ENCODE peak calls at places on chromosomes 3 and 15, in ten cellular contexts. K, R, D, M, U, B, T, Y, O and X are unnamed samples.

GRCh38 chr3:45687828-45688193 is 1.4 kb upstream of the SACM1L start:
- DNase-seq in D (no peak), R (no peak), U (no peak), M (no peak), T (no peak), K (no peak), O (no peak), Y (no peak), B (no peak), X (no peak)

GRCh38 chr3:52091566-52092290 is 35.4 kb upstream of the DUSP7 start:
- DNase-seq in T (peak), Y (no peak), M (no peak), K (no peak), R (no peak), O (peak), B (no peak), U (peak), D (peak), X (no peak)

GRCh38 chr3:151827816-151828215 is 13.9 kb downstream of the AADAC start:
- DNase-seq in K (no peak), Y (no peak), O (no peak), M (no peak), T (no peak), B (no peak), D (no peak), U (no peak), R (no peak), X (peak)

GRCh38 chr3:34352932-34353331 is 554.5 kb downstream of the PDCD6IP start:
- DNase-seq in K (no peak), R (no peak), B (no peak), U (no peak), O (no peak), M (no peak), Y (no peak), T (no peak), D (no peak), X (no peak)

GRCh38 chr15:68352401-68353062 is 75.0 kb downstream of the FEM1B start:
- DNase-seq in M (no peak), Y (peak), D (peak), R (no peak), B (no peak), O (peak), T (no peak), U (peak), K (peak), X (peak)

GRCh38 chr15:34795267-34796081 is at the start of gene ACTC1:
- DNase-seq in U (peak), O (no peak), M (peak), K (no peak), R (peak), B (no peak), T (peak), Y (peak), D (peak), X (peak)

GRCh38 chr3:27630892-27631291 is 91.2 kb downstream of the EOMES start:
- DNase-seq in B (no peak), K (peak), D (no peak), T (no peak), Y (peak), R (no peak), M (no peak), U (peak), O (no peak), X (peak)

GRCh38 chr15:80615783-80616391 is 79.2 kb upstream of the ABHD17C start:
- DNase-seq in K (no peak), B (peak), T (peak), D (peak), O (no peak), U (peak), Y (peak), R (no peak), M (peak), X (peak)

GRCh38 chr15:95604634-95605036 is 725.9 kb upstream of the NR2F2 start:
- DNase-seq in K (no peak), R (no peak), D (no peak), O (no peak), M (no peak), T (no peak), B (peak), U (peak), Y (peak), X (peak)

GRCh38 chr15:28890711-28891495 is 5.1 kb downstream of the APBA2 start:
- DNase-seq in B (no peak), T (no peak), R (no peak), U (no peak), O (no peak), M (no peak), D (no peak), K (no peak), Y (no peak), X (no peak)

GRCh38 chr3:15405448-15406050 is 21.8 kb downstream of the METTL6 start:
- DNase-seq in U (peak), Y (peak), K (no peak), B (no peak), T (no peak), R (no peak), M (no peak), O (no peak), D (no peak), X (peak)

GRCh38 chr3:20375302-20375701 is 189.3 kb upstream of the SGO1 start:
- DNase-seq in U (no peak), R (no peak), K (no peak), M (no peak), T (no peak), B (no peak), D (no peak), O (no peak), Y (no peak), X (no peak)

GRCh38 chr3:110909824-110910223 is 161.8 kb upstream of the NECTIN3 start:
- DNase-seq in M (no peak), U (no peak), R (no peak), K (no peak), B (no peak), O (no peak), T (no peak), D (no peak), Y (no peak), X (no peak)

GRCh38 chr3:62046326-62046725 is 327.0 kb downstream of the FEZF2 start:
- DNase-seq in T (no peak), U (peak), R (no peak), M (no peak), K (no peak), B (no peak), O (no peak), D (no peak), Y (no peak), X (no peak)

GRCh38 chr3:185929192-185930151 is 8.3 kb downstream of the TRA2B start:
- DNase-seq in B (no peak), Y (no peak), K (no peak), U (peak), T (no peak), M (no peak), D (no peak), R (no peak), O (no peak), X (no peak)

GRCh38 chr15:51160484-51160883 is 65.8 kb upstream of the TNFAIP8L3 start:
- DNase-seq in Y (no peak), O (no peak), U (no peak), T (no peak), D (no peak), B (no peak), K (no peak), M (no peak), R (no peak), X (no peak)

GRCh38 chr3:43773273-43774104 is 82.8 kb downstream of the ABHD5 start:
- DNase-seq in K (no peak), T (no peak), D (no peak), Y (peak), O (peak), M (peak), R (no peak), U (peak), B (no peak), X (no peak)

GRCh38 chr15:62498711-62499110 is 333.6 kb upstream of the C2CD4B start:
- DNase-seq in O (no peak), M (no peak), U (no peak), D (no peak), T (no peak), K (no peak), R (no peak), Y (no peak), B (no peak), X (no peak)

GRCh38 chr15:35958021-35958420 is 412.1 kb upstream of the DPH6 start:
- DNase-seq in T (no peak), O (no peak), D (no peak), Y (no peak), K (no peak), B (no peak), M (no peak), R (no peak), U (peak), X (no peak)

GRCh38 chr15:29044506-29044905 is 158.7 kb downstream of the APBA2 start:
- DNase-seq in B (no peak), K (no peak), R (no peak), M (no peak), Y (no peak), D (no peak), O (peak), T (peak), U (peak), X (no peak)

GRCh38 chr3:128841926-128842920 is 37.2 kb upstream of the ACAD9 start:
- DNase-seq in U (no peak), B (no peak), M (no peak), T (no peak), O (peak), R (no peak), Y (no peak), D (no peak), K (no peak), X (no peak)

GRCh38 chr15:69809421-69809820 is 288.3 kb downstream of the TLE3 start:
- DNase-seq in M (no peak), O (no peak), Y (no peak), K (no peak), T (no peak), B (no peak), D (no peak), R (no peak), U (no peak), X (no peak)

GRCh38 chr3:60048447-60048848 is 998.6 kb upstream of the CFAP20DC start:
- DNase-seq in O (no peak), K (no peak), U (no peak), D (no peak), B (no peak), T (no peak), R (no peak), M (no peak), Y (no peak), X (no peak)

GRCh38 chr3:11610044-11610671 is 33.6 kb downstream of the VGLL4 start:
- DNase-seq in Y (no peak), R (no peak), D (no peak), K (no peak), O (no peak), U (peak), T (no peak), M (peak), B (peak), X (no peak)

GRCh38 chr15:78989701-78990248 is 44.9 kb upstream of the CTSH start:
- DNase-seq in B (no peak), Y (no peak), K (no peak), U (no peak), O (peak), R (no peak), D (no peak), T (no peak), M (no peak), X (no peak)

GRCh38 chr15:36802861-36803531 is 223.6 kb downstream of the CDIN1 start:
- DNase-seq in K (no peak), T (no peak), B (no peak), U (no peak), D (no peak), M (no peak), R (no peak), Y (no peak), O (no peak), X (no peak)

GRCh38 chr3:125136966-125137365 is 75.6 kb downstream of the SLC12A8 start:
- DNase-seq in T (no peak), U (no peak), B (no peak), D (no peak), O (no peak), Y (no peak), M (no peak), K (no peak), R (no peak), X (no peak)
- H3K27ac ChIP-seq in T (no peak), U (no peak), B (no peak), D (no peak), O (no peak), Y (peak), M (no peak), K (no peak), R (no peak), X (peak)

GRCh38 chr3:192409838-192410683 is 317.3 kb downstream of the FGF12 start:
- DNase-seq in B (no peak), U (no peak), T (no peak), R (no peak), M (no peak), K (no peak), Y (peak), O (peak), D (no peak), X (peak)
- TF ChIP-seq CTCF in B (no peak), U (no peak), T (no peak), R (peak), M (no peak), K (no peak), Y (peak), O (no peak), D (no peak), X (no peak)

DNA sequence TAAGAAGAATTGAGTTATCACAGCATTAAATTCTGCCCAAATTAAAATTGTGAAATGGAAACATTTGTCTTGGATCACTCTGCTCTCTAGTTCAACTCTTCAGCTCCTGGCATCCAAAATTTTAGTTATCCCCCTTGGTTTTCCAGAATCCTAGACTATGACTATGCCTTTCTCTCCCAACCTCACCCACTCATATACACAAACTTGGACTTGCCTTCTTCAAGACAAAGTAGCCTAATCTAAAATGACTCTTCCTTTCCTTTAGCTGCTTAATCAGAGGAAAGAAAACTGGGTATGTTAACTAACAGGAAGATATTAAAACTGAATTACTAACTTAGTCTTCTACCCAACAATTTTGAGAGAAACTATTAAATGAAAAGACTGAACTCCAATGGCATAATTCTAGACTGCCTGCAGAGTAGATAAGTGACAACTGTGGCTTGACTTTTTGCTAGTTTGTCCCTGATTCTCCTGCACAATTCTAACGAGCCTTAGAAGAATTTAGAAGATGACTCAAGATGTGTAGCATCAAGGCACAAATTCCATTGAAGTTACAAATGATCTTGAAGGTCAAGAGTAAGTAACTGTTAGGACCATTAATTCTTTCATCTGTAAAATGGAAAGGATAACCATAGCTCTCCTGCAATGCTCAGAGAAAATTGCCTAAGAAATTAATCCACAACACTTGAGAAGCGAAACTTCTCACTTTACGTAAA is 5.2 kb upstream of the GOLIM4 start:
- DNase-seq in U (peak), M (no peak), B (no peak), D (no peak), O (no peak), Y (no peak), K (no peak), R (no peak), T (no peak), X (no peak)
- H3K27ac ChIP-seq in U (no peak), M (no peak), B (no peak), D (no peak), O (no peak), Y (no peak), K (no peak), R (no peak), T (no peak), X (no peak)

DNA sequence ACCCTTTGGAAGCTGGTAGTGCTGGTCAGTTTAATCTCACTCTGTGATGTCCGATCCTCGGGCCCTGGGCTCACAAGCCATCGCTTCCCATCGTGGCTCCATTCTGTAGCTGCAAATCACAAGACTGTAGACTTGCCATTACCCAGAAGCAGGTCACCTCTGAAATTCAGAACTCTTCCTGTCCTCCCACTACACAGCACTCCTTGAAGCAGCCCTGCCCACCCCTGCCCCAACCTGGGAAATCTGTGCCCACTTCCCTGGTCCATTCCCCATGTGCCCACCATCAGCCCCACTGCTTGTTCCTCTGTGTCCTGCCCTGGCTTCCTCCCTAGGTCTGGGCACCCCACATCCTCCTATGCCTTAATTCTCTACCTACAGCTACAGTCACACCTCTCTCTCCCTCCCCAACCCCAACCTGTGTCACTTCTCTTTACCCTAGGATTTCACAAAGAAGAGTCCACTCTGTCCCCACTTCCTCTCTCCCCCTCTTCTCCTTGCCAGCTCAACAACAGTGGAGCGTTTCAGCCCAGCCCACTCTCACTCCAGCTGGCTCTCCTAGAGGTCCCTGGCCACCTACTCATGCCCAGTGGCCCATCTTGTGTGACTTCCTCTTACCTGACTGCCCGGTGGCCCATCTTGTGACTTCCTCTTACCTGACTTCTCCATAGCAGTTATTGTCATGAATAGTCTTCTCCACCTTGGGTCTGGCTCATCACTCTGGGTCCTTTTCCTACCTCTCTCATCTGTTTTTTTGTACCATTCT is 8.4 kb downstream of the ZNF710 start:
- DNase-seq in O (peak), D (peak), M (no peak), Y (no peak), U (no peak), B (no peak), T (no peak), K (no peak), R (no peak), X (no peak)
- TF ChIP-seq CTCF in O (no peak), D (no peak), M (no peak), Y (no peak), U (no peak), B (no peak), T (no peak), K (no peak), R (no peak), X (no peak)